ENCODE peak calls at places on chromosomes 7 and 10, in nine cellular contexts. Y, W, O, D, P, V, R, S and Z are unnamed samples.

GRCh38 chr7:100887186-100887954 is 2.1 kb downstream of the UFSP1 start:
- DNase-seq in Y (peak; percentile 92), W (no peak), O (no peak), D (no peak), P (no peak), V (no peak), R (no peak), S (peak; percentile 84), Z (no peak)

GRCh38 chr10:58384095-58384494 is 1.1 kb upstream of the TFAM start:
- DNase-seq in Y (peak; percentile 51), W (no peak), O (no peak), D (no peak), P (no peak), V (no peak), R (no peak), S (peak; percentile 58), Z (no peak)

GRCh38 chr10:62924344-62924748 is 108.2 kb upstream of the EGR2 start:
- DNase-seq in Y (no peak), W (no peak), O (no peak), D (no peak), P (no peak), V (no peak), R (no peak), S (peak; percentile 7), Z (no peak)

GRCh38 chr7:35286422-35286821 is 32.5 kb upstream of the TBX20 start:
- DNase-seq in Y (no peak), W (no peak), O (no peak), D (no peak), P (no peak), V (peak; percentile 2), R (peak; percentile 1), S (no peak), Z (no peak)

GRCh38 chr10:103231047-103231551 is 14.6 kb upstream of the RPEL1 start:
- DNase-seq in Y (no peak), W (no peak), O (peak; percentile 26), D (peak; percentile 22), P (no peak), V (peak; percentile 97), R (peak; percentile 89), S (no peak), Z (peak; percentile 96)

GRCh38 chr7:16071246-16071857 is 350.0 kb downstream of the CRPPA start:
- DNase-seq in Y (peak; percentile 61), W (no peak), O (no peak), D (no peak), P (peak; percentile 7), V (peak; percentile 25), R (peak; percentile 80), S (peak; percentile 42), Z (peak; percentile 42)

GRCh38 chr10:80324891-80325364 is 31.6 kb downstream of the DYDC1 start:
- DNase-seq in Y (no peak), W (no peak), O (no peak), D (no peak), P (no peak), V (no peak), R (no peak), S (no peak), Z (no peak)

GRCh38 chr10:101839421-101840063 is 4.1 kb downstream of the KCNIP2 start:
- DNase-seq in Y (no peak), W (no peak), O (no peak), D (no peak), P (peak; percentile 58), V (no peak), R (no peak), S (peak; percentile 59), Z (no peak)

GRCh38 chr7:7159063-7159645 is 23.2 kb upstream of the C1GALT1 start:
- DNase-seq in Y (peak; percentile 8), W (no peak), O (no peak), D (no peak), P (no peak), V (no peak), R (no peak), S (peak; percentile 18), Z (no peak)

GRCh38 chr7:7156663-7157062 is 25.7 kb upstream of the C1GALT1 start:
- DNase-seq in Y (no peak), W (no peak), O (no peak), D (no peak), P (no peak), V (no peak), R (no peak), S (peak; percentile 4), Z (no peak)

GRCh38 chr7:7157887-7158271 is 24.5 kb upstream of the C1GALT1 start:
- DNase-seq in Y (no peak), W (no peak), O (no peak), D (no peak), P (no peak), V (peak; percentile 78), R (peak; percentile 70), S (no peak), Z (peak; percentile 36)

GRCh38 chr7:7152315-7152714 is 30.0 kb upstream of the C1GALT1 start:
- DNase-seq in Y (no peak), W (no peak), O (no peak), D (no peak), P (no peak), V (no peak), R (no peak), S (no peak), Z (no peak)

DNA sequence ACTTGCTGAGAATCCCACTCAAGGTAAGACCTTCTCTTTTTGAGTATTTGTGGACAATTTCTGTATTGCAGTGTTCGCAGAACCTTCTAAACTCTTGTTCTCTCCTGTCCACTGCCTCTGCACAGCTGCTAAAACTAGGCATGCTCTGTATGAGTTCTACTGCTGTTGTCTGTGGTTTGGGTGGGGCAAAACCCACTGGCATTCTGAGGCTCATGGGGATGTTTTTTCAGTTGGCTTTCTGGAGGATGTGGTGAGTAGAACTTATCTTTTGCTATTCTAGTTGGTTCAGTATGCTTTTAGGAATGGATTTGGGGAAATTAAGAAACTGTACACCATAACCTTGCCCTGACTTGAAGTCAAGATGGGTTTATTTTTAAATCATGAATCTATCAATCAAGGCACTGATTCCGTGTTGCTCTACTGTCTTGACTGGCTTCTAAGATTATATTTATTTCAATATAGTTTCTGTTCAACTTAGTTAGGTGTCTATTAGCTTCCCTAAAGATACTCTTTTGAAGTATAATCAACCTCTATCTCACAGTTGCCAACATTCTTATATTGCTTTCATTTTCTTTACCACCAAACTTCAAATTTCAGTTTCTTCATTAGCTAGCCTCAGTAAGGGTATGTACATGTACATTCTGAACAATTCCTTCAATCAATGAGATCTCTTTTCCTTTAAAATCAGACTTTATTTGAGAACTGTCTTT is 25.0 kb upstream of the C1GALT1 start:
- DNase-seq in Y (no peak), W (peak; percentile 47), O (no peak), D (no peak), P (no peak), V (peak; percentile 90), R (peak; percentile 76), S (peak; percentile 92), Z (peak; percentile 51)
- H3K4me3 ChIP-seq in Y (no peak overlapping the region), W (no peak overlapping the region), O (no peak overlapping the region), D (no peak overlapping the region), P (no peak overlapping the region), V (peak overlapping the region; percentile 43), R (peak overlapping the region; percentile 66), S (peak overlapping the region; percentile 69), Z (peak overlapping the region; percentile 30)

GRCh38 chr10:72258617-72259016 is 15.1 kb upstream of the DDIT4 start:
- DNase-seq in Y (no peak), W (no peak), O (no peak), D (no peak), P (no peak), V (no peak), R (no peak), S (no peak), Z (no peak)

GRCh38 chr10:72259491-72260214 is 14.1 kb upstream of the DDIT4 start:
- DNase-seq in Y (peak; percentile 40), W (no peak), O (no peak), D (no peak), P (peak; percentile 37), V (peak; percentile 29), R (peak; percentile 96), S (no peak), Z (peak; percentile 64)

GRCh38 chr10:72254891-72255568 is 18.7 kb upstream of the DDIT4 start:
- DNase-seq in Y (no peak), W (peak; percentile 88), O (peak; percentile 87), D (peak; percentile 87), P (peak; percentile 93), V (peak; percentile 33), R (peak; percentile 95), S (peak; percentile 47), Z (peak; percentile 57)

GRCh38 chr10:72255977-72256729 is 17.6 kb upstream of the DDIT4 start:
- DNase-seq in Y (no peak), W (no peak), O (no peak), D (no peak), P (no peak), V (no peak), R (no peak), S (no peak), Z (no peak)

DNA sequence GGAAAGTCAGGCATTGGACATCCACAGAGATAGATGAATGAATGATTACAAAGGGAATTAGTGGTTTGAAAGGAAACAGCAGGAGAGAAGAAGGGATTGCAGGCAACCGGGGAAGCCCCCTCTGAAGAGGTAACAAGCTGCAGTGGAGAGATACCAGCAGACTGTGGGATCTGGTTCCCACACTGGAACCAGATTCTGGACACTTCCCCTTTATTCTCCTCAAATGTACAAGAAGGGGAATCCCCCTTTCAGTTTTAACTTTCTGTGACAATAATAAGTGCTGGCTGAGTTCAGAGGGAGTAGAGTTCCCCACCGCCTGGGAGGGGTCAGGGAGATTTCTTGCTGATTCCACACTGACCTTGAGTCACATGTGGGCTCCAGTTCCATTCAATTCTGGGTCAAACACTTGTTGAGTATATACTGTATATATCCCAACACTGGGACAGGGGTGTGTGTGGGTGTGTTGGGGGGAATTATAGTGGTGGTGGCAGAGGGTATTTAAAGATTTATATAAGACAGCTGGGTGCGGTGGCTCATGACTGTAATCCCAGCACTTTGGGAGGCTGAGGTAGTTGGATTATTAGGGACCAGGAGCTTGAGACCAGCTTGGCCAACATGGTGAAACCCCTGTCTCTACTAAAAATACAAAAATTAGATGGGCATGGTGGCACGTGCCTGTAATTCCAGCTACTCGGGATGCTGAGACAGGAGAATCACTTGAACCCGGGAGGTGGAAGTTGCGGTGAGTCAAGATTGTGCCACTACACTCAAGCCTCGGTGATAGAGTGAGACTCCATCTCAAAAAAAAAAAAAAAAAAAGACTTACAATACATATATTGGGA is 16.5 kb upstream of the DDIT4 start:
- DNase-seq in Y (peak; percentile 32), W (peak; percentile 67), O (no peak), D (no peak), P (peak; percentile 56), V (no peak), R (peak; percentile 47), S (no peak), Z (peak; percentile 28)
- H3K4me1 ChIP-seq in Y (peaks cover 59% of the 10 kb centered on the region), W (peaks cover 6% of the 10 kb centered on the region), O (peaks cover 86% of the 10 kb centered on the region), D (peaks cover 41% of the 10 kb centered on the region), P (peaks cover 85% of the 10 kb centered on the region), V (peaks cover 19% of the 10 kb centered on the region), R (peaks cover 29% of the 10 kb centered on the region), S (peaks cover 57% of the 10 kb centered on the region), Z (peaks cover 50% of the 10 kb centered on the region)

GRCh38 chr7:1175967-1176851 is 16.2 kb upstream of the ZFAND2A start:
- DNase-seq in Y (peak; percentile 83), W (peak; percentile 87), O (peak; percentile 71), D (peak; percentile 80), P (peak; percentile 82), V (peak; percentile 27), R (peak; percentile 70), S (peak; percentile 76), Z (peak; percentile 87)

GRCh38 chr7:1181031-1181430 is 21.0 kb upstream of the ZFAND2A start:
- DNase-seq in Y (no peak), W (no peak), O (no peak), D (no peak), P (no peak), V (no peak), R (no peak), S (no peak), Z (no peak)

GRCh38 chr7:1187127-1187526 is 27.1 kb upstream of the ZFAND2A start:
- DNase-seq in Y (no peak), W (no peak), O (no peak), D (no peak), P (no peak), V (no peak), R (no peak), S (no peak), Z (no peak)

GRCh38 chr7:1176891-1177373 is 16.9 kb upstream of the ZFAND2A start:
- DNase-seq in Y (peak; percentile 83), W (peak; percentile 82), O (peak; percentile 41), D (peak; percentile 32), P (peak; percentile 69), V (no peak), R (peak; percentile 58), S (peak; percentile 77), Z (peak; percentile 81)

DNA sequence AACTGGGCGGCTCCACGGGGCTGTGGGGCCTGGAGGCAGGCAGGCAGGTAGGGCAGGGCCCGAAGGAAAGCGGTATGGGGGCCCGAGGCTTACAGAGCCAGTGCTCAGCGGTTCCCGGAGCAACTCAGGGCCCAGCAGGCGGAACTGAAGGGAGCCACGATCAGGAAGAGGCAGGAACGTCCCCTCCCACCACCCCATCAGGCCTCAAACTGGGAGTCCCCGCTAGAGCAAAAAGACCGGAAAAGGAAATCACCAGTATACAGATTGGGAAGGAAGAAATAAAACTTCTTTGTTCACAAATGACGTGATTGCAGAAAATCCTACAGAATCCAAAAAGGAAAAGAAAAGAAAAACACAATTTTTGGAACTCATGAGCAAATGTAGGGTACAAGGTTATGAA is 21.6 kb upstream of the ZFAND2A start:
- DNase-seq in Y (no peak), W (no peak), O (no peak), D (no peak), P (no peak), V (no peak), R (no peak), S (no peak), Z (no peak)
- H3K4me3 ChIP-seq in Y (no peak overlapping the region), W (no peak overlapping the region), O (no peak overlapping the region), D (no peak overlapping the region), P (no peak overlapping the region), V (no peak overlapping the region), R (no peak overlapping the region), S (no peak overlapping the region), Z (no peak overlapping the region)

GRCh38 chr7:151083071-151083823 is at the start of gene TMUB1:
- DNase-seq in Y (peak; percentile 84), W (peak; percentile 89), O (peak; percentile 80), D (peak; percentile 77), P (peak; percentile 82), V (no peak), R (no peak), S (peak; percentile 89), Z (peak; percentile 60)

GRCh38 chr7:151081170-151082101 is 827 bp upstream of the FASTK start:
- DNase-seq in Y (no peak), W (no peak), O (no peak), D (no peak), P (no peak), V (no peak), R (no peak), S (no peak), Z (no peak)

GRCh38 chr7:151083824-151084160 is 499 bp upstream of the TMUB1 start:
- DNase-seq in Y (no peak), W (no peak), O (no peak), D (no peak), P (no peak), V (no peak), R (no peak), S (no peak), Z (no peak)

GRCh38 chr7:151080522-151081169 is at the start of gene FASTK:
- DNase-seq in Y (peak; percentile 92), W (peak; percentile 95), O (peak; percentile 92), D (peak; percentile 90), P (peak; percentile 94), V (peak; percentile 79), R (peak; percentile 87), S (peak; percentile 91), Z (peak; percentile 83)

DNA sequence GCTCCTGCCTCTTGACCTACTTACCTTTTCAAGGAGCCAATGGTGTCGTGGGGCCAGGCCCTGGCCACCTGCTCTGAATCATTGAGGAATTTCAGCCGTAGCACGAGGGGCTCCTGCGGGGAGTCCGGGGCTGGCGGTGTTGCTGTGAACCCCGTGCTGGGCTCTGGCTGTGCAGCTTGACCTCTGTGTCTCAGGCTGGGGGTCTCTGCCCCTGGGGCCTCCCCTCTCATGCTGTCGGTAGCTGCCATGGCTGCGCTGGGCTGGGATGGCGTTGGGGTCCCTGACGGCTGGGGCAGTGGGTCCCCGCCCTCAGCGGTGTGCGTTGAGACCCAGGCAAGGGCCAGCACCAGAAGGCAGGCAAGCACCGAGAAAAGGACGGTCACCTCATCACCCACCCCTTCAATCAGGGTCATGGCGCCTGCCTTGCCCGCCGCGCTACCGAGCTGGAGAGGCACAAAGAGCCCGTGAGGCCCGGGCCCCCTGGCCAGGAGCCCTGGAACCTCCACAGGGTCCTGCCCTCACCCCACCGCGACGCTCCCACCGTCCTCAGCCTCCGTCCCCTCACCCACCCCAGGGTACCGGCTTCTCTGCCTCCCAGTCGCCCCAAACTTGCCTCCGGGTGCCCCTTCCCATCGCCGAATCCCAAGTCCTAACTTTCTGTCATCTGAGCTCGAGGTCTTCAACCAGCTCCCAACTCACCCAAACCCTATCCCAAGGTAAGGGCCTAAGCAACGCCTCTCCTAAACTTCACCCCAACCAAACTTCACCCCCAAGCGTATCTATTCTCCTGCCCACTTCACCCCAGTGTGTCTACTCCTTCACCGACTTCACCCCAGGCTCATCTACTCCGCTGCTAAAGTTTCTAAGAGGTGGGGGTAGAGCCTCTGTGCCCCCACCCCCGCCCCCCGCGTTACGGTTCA is 882 bp downstream of the TMUB1 start:
- DNase-seq in Y (no peak), W (no peak), O (no peak), D (no peak), P (no peak), V (no peak), R (no peak), S (no peak), Z (no peak)
- H3K4me1 ChIP-seq in Y (peaks cover 57% of the 10 kb centered on the region), W (no peaks in the 10 kb centered on the region), O (peaks cover 63% of the 10 kb centered on the region), D (peaks cover 33% of the 10 kb centered on the region), P (peaks cover 63% of the 10 kb centered on the region), V (peaks cover 40% of the 10 kb centered on the region), R (peaks cover 28% of the 10 kb centered on the region), S (peaks cover 56% of the 10 kb centered on the region), Z (peaks cover 51% of the 10 kb centered on the region)